ENCODE peak calls at places on chromosomes 3 and 15, in seven cellular contexts. One of them, this sample, is unnamed.

GRCh38 chr15:70127288-70127746 is 29.6 kb upstream of the TLE3 start:
- DNase-seq in ureter: no peak
- DNase-seq in epithelial cell of esophagus: no peak
- DNase-seq in A172: no peak
- DNase-seq in stimulated activated CD4-positive, alpha-beta T cell treated with anti-CD3 and anti-CD28 coated beads, TNF-alpha, amount 100 ng/mL, for 1 hour: no peak
- DNase-seq in EL: peak; percentile 15
- DNase-seq in lung microvascular endothelial cell: peak; percentile 90
- DNase-seq in this sample: no peak

GRCh38 chr15:82621970-82622369 is 25.2 kb downstream of the CPEB1 start:
- DNase-seq in ureter: no peak
- DNase-seq in epithelial cell of esophagus: peak; percentile 9
- DNase-seq in A172: peak; percentile 8
- DNase-seq in stimulated activated CD4-positive, alpha-beta T cell treated with anti-CD3 and anti-CD28 coated beads, TNF-alpha, amount 100 ng/mL, for 1 hour: no peak
- DNase-seq in EL: no peak
- DNase-seq in lung microvascular endothelial cell: no peak
- DNase-seq in this sample: no peak

GRCh38 chr3:148226246-148226645 is 471.5 kb upstream of the AGTR1 start:
- DNase-seq in ureter: no peak
- DNase-seq in epithelial cell of esophagus: peak; percentile 65
- DNase-seq in A172: no peak
- DNase-seq in stimulated activated CD4-positive, alpha-beta T cell treated with anti-CD3 and anti-CD28 coated beads, TNF-alpha, amount 100 ng/mL, for 1 hour: no peak
- DNase-seq in EL: no peak
- DNase-seq in lung microvascular endothelial cell: no peak
- DNase-seq in this sample: no peak

GRCh38 chr15:100981086-100981485 is 61.9 kb downstream of the LRRK1 start:
- DNase-seq in ureter: no peak
- DNase-seq in epithelial cell of esophagus: no peak
- DNase-seq in A172: no peak
- DNase-seq in stimulated activated CD4-positive, alpha-beta T cell treated with anti-CD3 and anti-CD28 coated beads, TNF-alpha, amount 100 ng/mL, for 1 hour: no peak
- DNase-seq in EL: no peak
- DNase-seq in lung microvascular endothelial cell: no peak
- DNase-seq in this sample: no peak

GRCh38 chr3:109683746-109684145 is 346.4 kb upstream of the DPPA4 start:
- DNase-seq in ureter: no peak
- DNase-seq in epithelial cell of esophagus: peak; percentile 46
- DNase-seq in A172: no peak
- DNase-seq in stimulated activated CD4-positive, alpha-beta T cell treated with anti-CD3 and anti-CD28 coated beads, TNF-alpha, amount 100 ng/mL, for 1 hour: no peak
- DNase-seq in EL: peak; percentile 2
- DNase-seq in lung microvascular endothelial cell: no peak
- DNase-seq in this sample: no peak

GRCh38 chr3:139653582-139653981 is 24.2 kb downstream of the NMNAT3 start:
- DNase-seq in ureter: peak; percentile 56
- DNase-seq in epithelial cell of esophagus: peak; percentile 98
- DNase-seq in A172: no peak
- DNase-seq in stimulated activated CD4-positive, alpha-beta T cell treated with anti-CD3 and anti-CD28 coated beads, TNF-alpha, amount 100 ng/mL, for 1 hour: no peak
- DNase-seq in EL: no peak
- DNase-seq in lung microvascular endothelial cell: no peak
- DNase-seq in this sample: no peak

GRCh38 chr15:87597346-87598052 is 659.0 kb downstream of the NTRK3 start:
- DNase-seq in ureter: no peak
- DNase-seq in epithelial cell of esophagus: no peak
- DNase-seq in A172: peak; percentile 56
- DNase-seq in stimulated activated CD4-positive, alpha-beta T cell treated with anti-CD3 and anti-CD28 coated beads, TNF-alpha, amount 100 ng/mL, for 1 hour: no peak
- DNase-seq in EL: peak; percentile 22
- DNase-seq in lung microvascular endothelial cell: no peak
- DNase-seq in this sample: no peak

GRCh38 chr3:74301058-74301457 is 313.4 kb downstream of the CNTN3 start:
- DNase-seq in ureter: no peak
- DNase-seq in epithelial cell of esophagus: no peak
- DNase-seq in A172: no peak
- DNase-seq in stimulated activated CD4-positive, alpha-beta T cell treated with anti-CD3 and anti-CD28 coated beads, TNF-alpha, amount 100 ng/mL, for 1 hour: no peak
- DNase-seq in EL: no peak
- DNase-seq in lung microvascular endothelial cell: no peak
- DNase-seq in this sample: no peak

GRCh38 chr3:131543714-131544113 is 40.9 kb upstream of the MRPL3 start:
- DNase-seq in ureter: peak; percentile 66
- DNase-seq in epithelial cell of esophagus: peak; percentile 71
- DNase-seq in A172: peak; percentile 75
- DNase-seq in stimulated activated CD4-positive, alpha-beta T cell treated with anti-CD3 and anti-CD28 coated beads, TNF-alpha, amount 100 ng/mL, for 1 hour: no peak
- DNase-seq in EL: peak; percentile 81
- DNase-seq in lung microvascular endothelial cell: peak; percentile 83
- DNase-seq in this sample: no peak

GRCh38 chr3:78476076-78476475 is 1291.7 kb downstream of the ROBO1 start:
- DNase-seq in ureter: no peak
- DNase-seq in epithelial cell of esophagus: no peak
- DNase-seq in A172: no peak
- DNase-seq in stimulated activated CD4-positive, alpha-beta T cell treated with anti-CD3 and anti-CD28 coated beads, TNF-alpha, amount 100 ng/mL, for 1 hour: no peak
- DNase-seq in EL: no peak
- DNase-seq in lung microvascular endothelial cell: no peak
- DNase-seq in this sample: no peak

GRCh38 chr3:72196377-72196929 is 411.5 kb upstream of the PROK2 start:
- DNase-seq in ureter: no peak
- DNase-seq in epithelial cell of esophagus: no peak
- DNase-seq in A172: no peak
- DNase-seq in stimulated activated CD4-positive, alpha-beta T cell treated with anti-CD3 and anti-CD28 coated beads, TNF-alpha, amount 100 ng/mL, for 1 hour: no peak
- DNase-seq in EL: no peak
- DNase-seq in lung microvascular endothelial cell: no peak
- DNase-seq in this sample: no peak

GRCh38 chr15:78070049-78070698 is 7.3 kb downstream of the TBC1D2B start:
- DNase-seq in ureter: no peak
- DNase-seq in epithelial cell of esophagus: peak; percentile 23
- DNase-seq in A172: no peak
- DNase-seq in stimulated activated CD4-positive, alpha-beta T cell treated with anti-CD3 and anti-CD28 coated beads, TNF-alpha, amount 100 ng/mL, for 1 hour: no peak
- DNase-seq in EL: no peak
- DNase-seq in lung microvascular endothelial cell: peak; percentile 68
- DNase-seq in this sample: no peak

GRCh38 chr3:21795152-21795837 is 44.3 kb upstream of the ZNF385D start:
- DNase-seq in ureter: no peak
- DNase-seq in epithelial cell of esophagus: no peak
- DNase-seq in A172: no peak
- DNase-seq in stimulated activated CD4-positive, alpha-beta T cell treated with anti-CD3 and anti-CD28 coated beads, TNF-alpha, amount 100 ng/mL, for 1 hour: no peak
- DNase-seq in EL: no peak
- DNase-seq in lung microvascular endothelial cell: no peak
- DNase-seq in this sample: no peak

GRCh38 chr3:53024315-53024714 is 21.6 kb downstream of the SFMBT1 start:
- DNase-seq in ureter: no peak
- DNase-seq in epithelial cell of esophagus: no peak
- DNase-seq in A172: no peak
- DNase-seq in stimulated activated CD4-positive, alpha-beta T cell treated with anti-CD3 and anti-CD28 coated beads, TNF-alpha, amount 100 ng/mL, for 1 hour: no peak
- DNase-seq in EL: no peak
- DNase-seq in lung microvascular endothelial cell: no peak
- DNase-seq in this sample: no peak

GRCh38 chr3:77859131-77859530 is 819.2 kb downstream of the ROBO2 start:
- DNase-seq in ureter: no peak
- DNase-seq in epithelial cell of esophagus: no peak
- DNase-seq in A172: no peak
- DNase-seq in stimulated activated CD4-positive, alpha-beta T cell treated with anti-CD3 and anti-CD28 coated beads, TNF-alpha, amount 100 ng/mL, for 1 hour: no peak
- DNase-seq in EL: no peak
- DNase-seq in lung microvascular endothelial cell: no peak
- DNase-seq in this sample: no peak

GRCh38 chr3:177459397-177459796 is 262.1 kb upstream of the TBL1XR1 start:
- DNase-seq in ureter: no peak
- DNase-seq in epithelial cell of esophagus: peak; percentile 69
- DNase-seq in A172: no peak
- DNase-seq in stimulated activated CD4-positive, alpha-beta T cell treated with anti-CD3 and anti-CD28 coated beads, TNF-alpha, amount 100 ng/mL, for 1 hour: no peak
- DNase-seq in EL: peak; percentile 66
- DNase-seq in lung microvascular endothelial cell: peak; percentile 62
- DNase-seq in this sample: no peak

GRCh38 chr3:14602804-14603644 is 48.5 kb upstream of the CCDC174 start:
- DNase-seq in ureter: no peak
- DNase-seq in epithelial cell of esophagus: no peak
- DNase-seq in A172: no peak
- DNase-seq in stimulated activated CD4-positive, alpha-beta T cell treated with anti-CD3 and anti-CD28 coated beads, TNF-alpha, amount 100 ng/mL, for 1 hour: no peak
- DNase-seq in EL: no peak
- DNase-seq in lung microvascular endothelial cell: no peak
- DNase-seq in this sample: peak; percentile 44

GRCh38 chr15:78739996-78740903 is 71.0 kb downstream of the ADAMTS7 start:
- DNase-seq in ureter: peak; percentile 8
- DNase-seq in epithelial cell of esophagus: peak; percentile 77
- DNase-seq in A172: peak; percentile 71
- DNase-seq in stimulated activated CD4-positive, alpha-beta T cell treated with anti-CD3 and anti-CD28 coated beads, TNF-alpha, amount 100 ng/mL, for 1 hour: no peak
- DNase-seq in EL: peak; percentile 59
- DNase-seq in lung microvascular endothelial cell: peak; percentile 61
- DNase-seq in this sample: no peak

GRCh38 chr3:53850895-53851294 is 4.5 kb downstream of the IL17RB start:
- DNase-seq in ureter: peak; percentile 57
- DNase-seq in epithelial cell of esophagus: peak; percentile 31
- DNase-seq in A172: peak; percentile 4
- DNase-seq in stimulated activated CD4-positive, alpha-beta T cell treated with anti-CD3 and anti-CD28 coated beads, TNF-alpha, amount 100 ng/mL, for 1 hour: no peak
- DNase-seq in EL: peak; percentile 40
- DNase-seq in lung microvascular endothelial cell: peak; percentile 45
- DNase-seq in this sample: no peak

GRCh38 chr15:62153228-62153627 is 11.9 kb downstream of the C2CD4B start:
- DNase-seq in ureter: no peak
- DNase-seq in epithelial cell of esophagus: no peak
- DNase-seq in A172: no peak
- DNase-seq in stimulated activated CD4-positive, alpha-beta T cell treated with anti-CD3 and anti-CD28 coated beads, TNF-alpha, amount 100 ng/mL, for 1 hour: no peak
- DNase-seq in EL: no peak
- DNase-seq in lung microvascular endothelial cell: no peak
- DNase-seq in this sample: no peak

GRCh38 chr15:73246898-73247297 is 121.9 kb downstream of the HCN4 start:
- DNase-seq in ureter: no peak
- DNase-seq in epithelial cell of esophagus: no peak
- DNase-seq in A172: no peak
- DNase-seq in stimulated activated CD4-positive, alpha-beta T cell treated with anti-CD3 and anti-CD28 coated beads, TNF-alpha, amount 100 ng/mL, for 1 hour: no peak
- DNase-seq in EL: no peak
- DNase-seq in lung microvascular endothelial cell: no peak
- DNase-seq in this sample: no peak

GRCh38 chr3:105938101-105938500 is 69.3 kb upstream of the CBLB start:
- DNase-seq in ureter: no peak
- DNase-seq in epithelial cell of esophagus: no peak
- DNase-seq in A172: no peak
- DNase-seq in stimulated activated CD4-positive, alpha-beta T cell treated with anti-CD3 and anti-CD28 coated beads, TNF-alpha, amount 100 ng/mL, for 1 hour: no peak
- DNase-seq in EL: peak; percentile 50
- DNase-seq in lung microvascular endothelial cell: peak; percentile 10
- DNase-seq in this sample: no peak

GRCh38 chr3:111080357-111080937 is 8.8 kb downstream of the NECTIN3 start:
- DNase-seq in ureter: no peak
- DNase-seq in epithelial cell of esophagus: peak; percentile 66
- DNase-seq in A172: peak; percentile 33
- DNase-seq in stimulated activated CD4-positive, alpha-beta T cell treated with anti-CD3 and anti-CD28 coated beads, TNF-alpha, amount 100 ng/mL, for 1 hour: no peak
- DNase-seq in EL: peak; percentile 72
- DNase-seq in lung microvascular endothelial cell: peak; percentile 49
- DNase-seq in this sample: no peak

GRCh38 chr15:92468987-92469386 is 75.3 kb downstream of the ST8SIA2 start:
- DNase-seq in ureter: no peak
- DNase-seq in epithelial cell of esophagus: no peak
- DNase-seq in A172: no peak
- DNase-seq in stimulated activated CD4-positive, alpha-beta T cell treated with anti-CD3 and anti-CD28 coated beads, TNF-alpha, amount 100 ng/mL, for 1 hour: no peak
- DNase-seq in EL: no peak
- DNase-seq in lung microvascular endothelial cell: no peak
- DNase-seq in this sample: no peak

GRCh38 chr15:82128401-82129143 is 82.8 kb upstream of the MEX3B start:
- DNase-seq in ureter: no peak
- DNase-seq in epithelial cell of esophagus: no peak
- DNase-seq in A172: no peak
- DNase-seq in stimulated activated CD4-positive, alpha-beta T cell treated with anti-CD3 and anti-CD28 coated beads, TNF-alpha, amount 100 ng/mL, for 1 hour: no peak
- DNase-seq in EL: peak; percentile 56
- DNase-seq in lung microvascular endothelial cell: peak; percentile 37
- DNase-seq in this sample: no peak

GRCh38 chr3:53161345-53161819 is 373 bp downstream of the PRKCD start:
- DNase-seq in ureter: no peak
- DNase-seq in epithelial cell of esophagus: no peak
- DNase-seq in A172: no peak
- DNase-seq in stimulated activated CD4-positive, alpha-beta T cell treated with anti-CD3 and anti-CD28 coated beads, TNF-alpha, amount 100 ng/mL, for 1 hour: no peak
- DNase-seq in EL: peak; percentile 28
- DNase-seq in lung microvascular endothelial cell: peak; percentile 16
- DNase-seq in this sample: no peak

GRCh38 chr3:153370680-153371079 is 208.7 kb downstream of the RAP2B start:
- DNase-seq in ureter: no peak
- DNase-seq in epithelial cell of esophagus: no peak
- DNase-seq in A172: no peak
- DNase-seq in stimulated activated CD4-positive, alpha-beta T cell treated with anti-CD3 and anti-CD28 coated beads, TNF-alpha, amount 100 ng/mL, for 1 hour: no peak
- DNase-seq in EL: no peak
- DNase-seq in lung microvascular endothelial cell: no peak
- DNase-seq in this sample: no peak

GRCh38 chr3:124985358-124985757 is 50.8 kb upstream of the MUC13 start:
- DNase-seq in ureter: no peak
- DNase-seq in epithelial cell of esophagus: peak; percentile 66
- DNase-seq in A172: peak; percentile 95
- DNase-seq in stimulated activated CD4-positive, alpha-beta T cell treated with anti-CD3 and anti-CD28 coated beads, TNF-alpha, amount 100 ng/mL, for 1 hour: no peak
- DNase-seq in EL: peak; percentile 91
- DNase-seq in lung microvascular endothelial cell: peak; percentile 54
- DNase-seq in this sample: no peak

GRCh38 chr3:154799801-154800200 is 280.3 kb upstream of the MME start:
- DNase-seq in ureter: no peak
- DNase-seq in epithelial cell of esophagus: peak; percentile 61
- DNase-seq in A172: no peak
- DNase-seq in stimulated activated CD4-positive, alpha-beta T cell treated with anti-CD3 and anti-CD28 coated beads, TNF-alpha, amount 100 ng/mL, for 1 hour: no peak
- DNase-seq in EL: peak; percentile 26
- DNase-seq in lung microvascular endothelial cell: no peak
- DNase-seq in this sample: no peak

GRCh38 chr3:51789437-51789836 is 10.4 kb upstream of the IQCF6 start:
- DNase-seq in ureter: no peak
- DNase-seq in epithelial cell of esophagus: no peak
- DNase-seq in A172: no peak
- DNase-seq in stimulated activated CD4-positive, alpha-beta T cell treated with anti-CD3 and anti-CD28 coated beads, TNF-alpha, amount 100 ng/mL, for 1 hour: no peak
- DNase-seq in EL: no peak
- DNase-seq in lung microvascular endothelial cell: no peak
- DNase-seq in this sample: no peak

GRCh38 chr3:66265627-66266026 is 44.8 kb downstream of the SLC25A26 start:
- DNase-seq in ureter: no peak
- DNase-seq in epithelial cell of esophagus: no peak
- DNase-seq in A172: no peak
- DNase-seq in stimulated activated CD4-positive, alpha-beta T cell treated with anti-CD3 and anti-CD28 coated beads, TNF-alpha, amount 100 ng/mL, for 1 hour: no peak
- DNase-seq in EL: no peak
- DNase-seq in lung microvascular endothelial cell: no peak
- DNase-seq in this sample: no peak

GRCh38 chr15:88470625-88471372 is 3.3 kb downstream of the MRPS11 start:
- DNase-seq in ureter: no peak
- DNase-seq in epithelial cell of esophagus: no peak
- DNase-seq in A172: no peak
- DNase-seq in stimulated activated CD4-positive, alpha-beta T cell treated with anti-CD3 and anti-CD28 coated beads, TNF-alpha, amount 100 ng/mL, for 1 hour: no peak
- DNase-seq in EL: no peak
- DNase-seq in lung microvascular endothelial cell: no peak
- DNase-seq in this sample: no peak

GRCh38 chr15:92271179-92271578 is 122.5 kb upstream of the ST8SIA2 start:
- DNase-seq in ureter: no peak
- DNase-seq in epithelial cell of esophagus: peak; percentile 6
- DNase-seq in A172: no peak
- DNase-seq in stimulated activated CD4-positive, alpha-beta T cell treated with anti-CD3 and anti-CD28 coated beads, TNF-alpha, amount 100 ng/mL, for 1 hour: no peak
- DNase-seq in EL: no peak
- DNase-seq in lung microvascular endothelial cell: no peak
- DNase-seq in this sample: no peak

GRCh38 chr15:81548350-81549116 is 174.5 kb upstream of the TMC3 start:
- DNase-seq in ureter: no peak
- DNase-seq in epithelial cell of esophagus: peak; percentile 20
- DNase-seq in A172: no peak
- DNase-seq in stimulated activated CD4-positive, alpha-beta T cell treated with anti-CD3 and anti-CD28 coated beads, TNF-alpha, amount 100 ng/mL, for 1 hour: no peak
- DNase-seq in EL: peak; percentile 4
- DNase-seq in lung microvascular endothelial cell: peak; percentile 7
- DNase-seq in this sample: no peak

GRCh38 chr3:108554233-108554632 is 35.0 kb downstream of the CIP2A start:
- DNase-seq in ureter: no peak
- DNase-seq in epithelial cell of esophagus: no peak
- DNase-seq in A172: no peak
- DNase-seq in stimulated activated CD4-positive, alpha-beta T cell treated with anti-CD3 and anti-CD28 coated beads, TNF-alpha, amount 100 ng/mL, for 1 hour: no peak
- DNase-seq in EL: no peak
- DNase-seq in lung microvascular endothelial cell: no peak
- DNase-seq in this sample: no peak

GRCh38 chr3:45426161-45426560 is 37.8 kb downstream of the LARS2 start:
- DNase-seq in ureter: no peak
- DNase-seq in epithelial cell of esophagus: peak; percentile 37
- DNase-seq in A172: no peak
- DNase-seq in stimulated activated CD4-positive, alpha-beta T cell treated with anti-CD3 and anti-CD28 coated beads, TNF-alpha, amount 100 ng/mL, for 1 hour: no peak
- DNase-seq in EL: no peak
- DNase-seq in lung microvascular endothelial cell: no peak
- DNase-seq in this sample: no peak

GRCh38 chr3:194069421-194070219 is 66.3 kb upstream of the HES1 start:
- DNase-seq in ureter: no peak
- DNase-seq in epithelial cell of esophagus: peak; percentile 37
- DNase-seq in A172: no peak
- DNase-seq in stimulated activated CD4-positive, alpha-beta T cell treated with anti-CD3 and anti-CD28 coated beads, TNF-alpha, amount 100 ng/mL, for 1 hour: no peak
- DNase-seq in EL: peak; percentile 25
- DNase-seq in lung microvascular endothelial cell: peak; percentile 27
- DNase-seq in this sample: no peak

GRCh38 chr3:64398431-64398830 is 173.2 kb upstream of the PRICKLE2 start:
- DNase-seq in ureter: no peak
- DNase-seq in epithelial cell of esophagus: no peak
- DNase-seq in A172: no peak
- DNase-seq in stimulated activated CD4-positive, alpha-beta T cell treated with anti-CD3 and anti-CD28 coated beads, TNF-alpha, amount 100 ng/mL, for 1 hour: no peak
- DNase-seq in EL: peak; percentile 28
- DNase-seq in lung microvascular endothelial cell: no peak
- DNase-seq in this sample: peak; percentile 31

This sample was measured in D721Med.